ENCODE peak calls at places on chromosomes 12 and 14, in nine cellular contexts. K is GM23338, L is esophagus muscularis mucosa, H is HCT116, V is HepG2, O is stomach, Z is suprapubic skin, R is prostate gland, X is upper lobe of left lung. W is an unnamed sample.
A peak's percentile ranks its signal among the peaks of the same experiment; 100 is the strongest.

GRCh38 chr12:63977441-63977840 is 132.9 kb downstream of the SRGAP1 start:
- DNase-seq in K (no peak), L (no peak), H (no peak), V (no peak), O (no peak), Z (no peak), R (no peak), X (no peak), W (no peak)

GRCh38 chr14:93997082-93997481 is at the start of gene CCDC197:
- DNase-seq in K (no peak), L (no peak), H (no peak), V (no peak), O (no peak), Z (no peak), R (no peak), X (no peak), W (no peak)

GRCh38 chr12:56237552-56237951 is 7.7 kb downstream of the SLC39A5 start:
- DNase-seq in K (peak; percentile 53), L (no peak), H (no peak), V (no peak), O (no peak), Z (no peak), R (no peak), X (no peak), W (no peak)

GRCh38 chr12:18158774-18159557 is 69.0 kb upstream of the RERGL start:
- DNase-seq in K (peak; percentile 87), L (no peak), H (no peak), V (peak; percentile 35), O (no peak), Z (no peak), R (no peak), X (no peak), W (no peak)

GRCh38 chr14:35287481-35288013 is 4.6 kb upstream of the PSMA6 start:
- DNase-seq in K (no peak), L (no peak), H (no peak), V (no peak), O (peak; percentile 59), Z (no peak), R (no peak), X (no peak), W (no peak)

GRCh38 chr12:100251917-100252316 is 15.0 kb downstream of the DEPDC4 start:
- DNase-seq in K (no peak), L (no peak), H (no peak), V (peak; percentile 83), O (no peak), Z (no peak), R (peak; percentile 28), X (no peak), W (no peak)

GRCh38 chr12:130161261-130162231 is 718 bp upstream of the FZD10 start:
- DNase-seq in K (peak; percentile 80), L (no peak), H (no peak), V (no peak), O (no peak), Z (no peak), R (peak; percentile 57), X (peak; percentile 87), W (no peak)

GRCh38 chr14:23514009-23514962 is 37.3 kb downstream of the ZFHX2 start:
- DNase-seq in K (no peak), L (no peak), H (no peak), V (no peak), O (no peak), Z (no peak), R (peak; percentile 85), X (no peak), W (no peak)

GRCh38 chr12:107135177-107135576 is 41.8 kb upstream of the CRY1 start:
- DNase-seq in K (no peak), L (no peak), H (no peak), V (no peak), O (no peak), Z (no peak), R (no peak), X (no peak), W (no peak)

GRCh38 chr12:49094104-49094948 is at the start of gene DHH:
- DNase-seq in K (peak; percentile 77), L (no peak), H (no peak), V (no peak), O (no peak), Z (no peak), R (no peak), X (peak; percentile 85), W (peak; percentile 77)

GRCh38 chr14:103275000-103275399 is 59.0 kb upstream of the EIF5 start:
- DNase-seq in K (no peak), L (no peak), H (no peak), V (no peak), O (no peak), Z (no peak), R (no peak), X (no peak), W (no peak)

GRCh38 chr12:18139989-18140596 is 50.1 kb upstream of the RERGL start:
- DNase-seq in K (peak; percentile 63), L (no peak), H (no peak), V (peak; percentile 4), O (no peak), Z (no peak), R (no peak), X (no peak), W (no peak)

GRCh38 chr14:85308531-85309300 is 221.2 kb upstream of the FLRT2 start:
- DNase-seq in K (no peak), L (no peak), H (no peak), V (no peak), O (no peak), Z (no peak), R (no peak), X (no peak), W (no peak)

GRCh38 chr12:22353615-22354325 is 19.3 kb upstream of the ST8SIA1 start:
- DNase-seq in K (no peak), L (no peak), H (no peak), V (no peak), O (no peak), Z (no peak), R (no peak), X (no peak), W (no peak)

GRCh38 chr12:26471560-26471959 is 276.2 kb downstream of the SSPN start:
- DNase-seq in K (no peak), L (no peak), H (no peak), V (no peak), O (no peak), Z (no peak), R (no peak), X (no peak), W (no peak)

GRCh38 chr12:6370994-6371754 is 4.2 kb downstream of the SCNN1A start:
- DNase-seq in K (peak; percentile 96), L (no peak), H (peak; percentile 95), V (peak; percentile 97), O (peak; percentile 66), Z (no peak), R (peak; percentile 92), X (peak; percentile 53), W (peak; percentile 48)

GRCh38 chr14:50055461-50056228 is 60.7 kb downstream of the VCPKMT start:
- DNase-seq in K (peak; percentile 39), L (no peak), H (no peak), V (no peak), O (no peak), Z (no peak), R (no peak), X (no peak), W (no peak)
- TF ChIP-seq CTCF in K (peak; percentile 30), L (no peak), H (peak; percentile 23), V (no peak), O (no peak), Z (no peak), R (no peak), X (no peak), W (peak; percentile 40)

DNA sequence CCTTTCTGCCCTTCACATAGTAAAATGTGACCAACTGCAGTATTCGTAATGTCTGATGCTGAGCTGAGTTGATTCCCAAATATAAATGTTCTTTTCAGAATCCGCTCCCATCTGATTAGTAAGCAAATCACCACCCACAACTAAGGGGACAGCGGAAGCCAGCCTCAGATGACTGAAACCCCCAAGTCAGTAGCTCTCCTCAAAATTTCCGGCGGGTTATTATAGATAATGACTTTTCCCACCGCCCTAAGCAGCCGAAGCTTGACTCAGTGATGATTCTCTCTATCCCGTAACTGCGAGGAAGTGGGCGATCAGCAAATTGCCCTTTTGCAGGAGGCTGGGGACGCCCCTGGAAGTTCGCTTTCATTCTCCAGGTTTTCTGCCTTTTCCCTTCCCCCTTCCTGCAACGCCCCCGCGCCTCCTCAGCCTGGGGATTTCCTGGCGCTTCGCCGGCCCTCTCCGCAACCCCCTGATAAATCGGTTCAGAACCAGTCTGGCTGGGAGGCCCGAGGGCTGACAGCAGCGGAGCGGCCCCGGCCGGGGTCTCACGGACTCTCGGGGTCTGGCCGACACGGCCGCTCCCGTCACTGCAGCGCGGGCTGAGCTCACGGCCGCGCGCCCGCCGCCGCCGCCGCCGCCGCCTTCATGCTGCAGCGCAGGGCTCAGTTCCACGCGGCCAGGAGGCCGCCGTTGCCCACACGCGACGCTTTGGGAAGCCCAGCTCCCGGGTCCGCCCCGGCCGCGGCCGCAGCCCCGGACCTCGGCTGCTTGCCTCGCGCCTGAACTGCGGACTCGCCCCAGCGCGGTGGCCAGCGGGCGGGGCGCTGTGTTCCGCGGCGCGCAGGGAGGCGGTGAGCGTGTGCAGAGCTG is at the start of gene LRFN5:
- DNase-seq in K (peak; percentile 74), L (no peak), H (no peak), V (no peak), O (no peak), Z (no peak), R (no peak), X (peak; percentile 89), W (peak; percentile 71)
- H3K27ac ChIP-seq in K (no peak within 1 kb of the TSS), L (peak within 1 kb of the TSS; percentile 86), H (no peak within 1 kb of the TSS), V (no peak within 1 kb of the TSS), O (peak within 1 kb of the TSS; percentile 41), Z (peak within 1 kb of the TSS; percentile 77), R (peak within 1 kb of the TSS; percentile 68), X (peak within 1 kb of the TSS; percentile 55), W (peak within 1 kb of the TSS; percentile 36)

GRCh38 chr12:110010853-110011835 is 11.9 kb downstream of the ANKRD13A start:
- DNase-seq in K (no peak), L (no peak), H (no peak), V (peak; percentile 85), O (no peak), Z (no peak), R (no peak), X (no peak), W (no peak)
- TF ChIP-seq POLR2AphosphoS5 in K (no peak), L (no peak), H (no peak), V (no peak), O (no peak), Z (no peak), R (no peak), X (no peak), W (no peak)

GRCh38 chr14:68792830-68793733 is at the start of gene ZFP36L1:
- DNase-seq in K (peak; percentile 98), L (peak; percentile 99), H (peak; percentile 95), V (peak; percentile 89), O (peak; percentile 92), Z (peak; percentile 97), R (peak; percentile 90), X (peak; percentile 95), W (peak; percentile 98)

GRCh38 chr14:68793734-68794129 is 865 bp upstream of the ZFP36L1 start:
- DNase-seq in K (no peak), L (no peak), H (no peak), V (no peak), O (no peak), Z (no peak), R (no peak), X (peak; percentile 88), W (peak; percentile 89)

GRCh38 chr14:68790656-68791077 is 2.2 kb downstream of the ZFP36L1 start:
- DNase-seq in K (no peak), L (peak; percentile 91), H (no peak), V (no peak), O (peak; percentile 25), Z (peak; percentile 70), R (no peak), X (peak; percentile 86), W (peak; percentile 71)

GRCh38 chr14:68791078-68791983 is 1.5 kb downstream of the ZFP36L1 start:
- DNase-seq in K (peak; percentile 43), L (peak; percentile 90), H (no peak), V (no peak), O (peak; percentile 27), Z (peak; percentile 74), R (no peak), X (no peak), W (peak; percentile 69)

GRCh38 chr14:68792022-68792829 is 641 bp downstream of the ZFP36L1 start:
- DNase-seq in K (peak; percentile 39), L (peak; percentile 92), H (no peak), V (no peak), O (peak; percentile 29), Z (peak; percentile 78), R (no peak), X (peak; percentile 64), W (peak; percentile 87)
- TF ChIP-seq CTCF in K (no peak), L (no peak), H (no peak), V (no peak), O (no peak), Z (no peak), R (no peak), X (no peak), W (no peak)